ENCODE peak calls at places on chromosomes 5 and 9, in seven cellular contexts. One of them, this sample, is unnamed.

GRCh38 chr9:121023064-121023463 is 27.0 kb downstream of the C5 start:
- DNase-seq in fibroblast of lung: peak
- DNase-seq in H9: peak
- DNase-seq in AG09309: no peak
- DNase-seq in NCI-H1092: no peak
- DNase-seq in AG08395: peak
- DNase-seq in mammary epithelial cell: peak
- DNase-seq in this sample: no peak

GRCh38 chr5:14211818-14212799 is 69.0 kb downstream of the TRIO start:
- DNase-seq in fibroblast of lung: no peak
- DNase-seq in H9: no peak
- DNase-seq in AG09309: no peak
- DNase-seq in NCI-H1092: no peak
- DNase-seq in AG08395: no peak
- DNase-seq in mammary epithelial cell: no peak
- DNase-seq in this sample: no peak

GRCh38 chr5:94433393-94434149 is 184.8 kb downstream of the KIAA0825 start:
- DNase-seq in fibroblast of lung: peak
- DNase-seq in H9: no peak
- DNase-seq in AG09309: peak
- DNase-seq in NCI-H1092: no peak
- DNase-seq in AG08395: peak
- DNase-seq in mammary epithelial cell: peak
- DNase-seq in this sample: no peak

GRCh38 chr5:133742370-133743036 is 130.2 kb upstream of the FSTL4 start:
- DNase-seq in fibroblast of lung: no peak
- DNase-seq in H9: no peak
- DNase-seq in AG09309: no peak
- DNase-seq in NCI-H1092: no peak
- DNase-seq in AG08395: no peak
- DNase-seq in mammary epithelial cell: no peak
- DNase-seq in this sample: no peak

GRCh38 chr5:157038568-157039187 is 20.2 kb downstream of the HAVCR1 start:
- DNase-seq in fibroblast of lung: no peak
- DNase-seq in H9: no peak
- DNase-seq in AG09309: no peak
- DNase-seq in NCI-H1092: no peak
- DNase-seq in AG08395: no peak
- DNase-seq in mammary epithelial cell: no peak
- DNase-seq in this sample: no peak

GRCh38 chr9:123784513-123784912 is 145.4 kb downstream of the DENND1A start:
- DNase-seq in fibroblast of lung: peak
- DNase-seq in H9: no peak
- DNase-seq in AG09309: peak
- DNase-seq in NCI-H1092: no peak
- DNase-seq in AG08395: peak
- DNase-seq in mammary epithelial cell: peak
- DNase-seq in this sample: no peak

GRCh38 chr5:8843766-8844165 is 702.1 kb downstream of the SEMA5A start:
- DNase-seq in fibroblast of lung: peak
- DNase-seq in H9: no peak
- DNase-seq in AG09309: peak
- DNase-seq in NCI-H1092: no peak
- DNase-seq in AG08395: peak
- DNase-seq in mammary epithelial cell: no peak
- DNase-seq in this sample: no peak

GRCh38 chr9:95311956-95312355 is 5.6 kb downstream of the FANCC start:
- DNase-seq in fibroblast of lung: no peak
- DNase-seq in H9: no peak
- DNase-seq in AG09309: no peak
- DNase-seq in NCI-H1092: no peak
- DNase-seq in AG08395: no peak
- DNase-seq in mammary epithelial cell: no peak
- DNase-seq in this sample: no peak

GRCh38 chr5:171092194-171092593 is 216.9 kb upstream of the TLX3 start:
- DNase-seq in fibroblast of lung: peak
- DNase-seq in H9: no peak
- DNase-seq in AG09309: no peak
- DNase-seq in NCI-H1092: no peak
- DNase-seq in AG08395: no peak
- DNase-seq in mammary epithelial cell: peak
- DNase-seq in this sample: no peak

GRCh38 chr9:113603773-113604172 is 140.2 kb downstream of the RGS3 start:
- DNase-seq in fibroblast of lung: no peak
- DNase-seq in H9: no peak
- DNase-seq in AG09309: no peak
- DNase-seq in NCI-H1092: no peak
- DNase-seq in AG08395: no peak
- DNase-seq in mammary epithelial cell: no peak
- DNase-seq in this sample: no peak

GRCh38 chr9:94173632-94174031 is 85.5 kb upstream of the ZNF169 start:
- DNase-seq in fibroblast of lung: no peak
- DNase-seq in H9: no peak
- DNase-seq in AG09309: no peak
- DNase-seq in NCI-H1092: no peak
- DNase-seq in AG08395: no peak
- DNase-seq in mammary epithelial cell: no peak
- DNase-seq in this sample: no peak

GRCh38 chr5:174951151-174951780 is 226.9 kb downstream of the MSX2 start:
- DNase-seq in fibroblast of lung: peak
- DNase-seq in H9: peak
- DNase-seq in AG09309: peak
- DNase-seq in NCI-H1092: peak
- DNase-seq in AG08395: peak
- DNase-seq in mammary epithelial cell: peak
- DNase-seq in this sample: peak

GRCh38 chr5:133514456-133514855 is 97.9 kb downstream of the FSTL4 start:
- DNase-seq in fibroblast of lung: no peak
- DNase-seq in H9: no peak
- DNase-seq in AG09309: no peak
- DNase-seq in NCI-H1092: no peak
- DNase-seq in AG08395: no peak
- DNase-seq in mammary epithelial cell: no peak
- DNase-seq in this sample: no peak

GRCh38 chr5:107555425-107556090 is 115.2 kb downstream of the EFNA5 start:
- DNase-seq in fibroblast of lung: peak
- DNase-seq in H9: no peak
- DNase-seq in AG09309: no peak
- DNase-seq in NCI-H1092: no peak
- DNase-seq in AG08395: peak
- DNase-seq in mammary epithelial cell: peak
- DNase-seq in this sample: no peak

GRCh38 chr9:72365525-72366256 is 683 bp upstream of the ZFAND5 start:
- DNase-seq in fibroblast of lung: peak
- DNase-seq in H9: peak
- DNase-seq in AG09309: peak
- DNase-seq in NCI-H1092: peak
- DNase-seq in AG08395: peak
- DNase-seq in mammary epithelial cell: peak
- DNase-seq in this sample: peak

GRCh38 chr5:988316-988715 is 20.3 kb upstream of the NKD2 start:
- DNase-seq in fibroblast of lung: no peak
- DNase-seq in H9: no peak
- DNase-seq in AG09309: no peak
- DNase-seq in NCI-H1092: no peak
- DNase-seq in AG08395: no peak
- DNase-seq in mammary epithelial cell: no peak
- DNase-seq in this sample: no peak

GRCh38 chr9:107755267-107755666 is 265.7 kb upstream of the KLF4 start:
- DNase-seq in fibroblast of lung: peak
- DNase-seq in H9: no peak
- DNase-seq in AG09309: no peak
- DNase-seq in NCI-H1092: no peak
- DNase-seq in AG08395: peak
- DNase-seq in mammary epithelial cell: peak
- DNase-seq in this sample: no peak